ENCODE peak calls at places on chromosomes 4 and X, in five cellular contexts. One of them, this sample, is unnamed.

GRCh38 chr4:163638909-163639308 is 144.4 kb downstream of the TMA16 start:
- DNase-seq in SJSA1: no peak
- DNase-seq in heart left ventricle: no peak
- DNase-seq in cardiac muscle cell: no peak
- DNase-seq in pancreas: no peak
- DNase-seq in this sample: no peak

GRCh38 chrX:69055193-69055592 is 110.1 kb downstream of the PJA1 start:
- DNase-seq in SJSA1: no peak
- DNase-seq in heart left ventricle: no peak
- DNase-seq in cardiac muscle cell: no peak
- DNase-seq in pancreas: no peak
- DNase-seq in this sample: no peak

GRCh38 chr4:148822572-148823418 is 380.6 kb upstream of the NR3C2 start:
- DNase-seq in SJSA1: no peak
- DNase-seq in heart left ventricle: no peak
- DNase-seq in cardiac muscle cell: no peak
- DNase-seq in pancreas: no peak
- DNase-seq in this sample: no peak

GRCh38 chrX:5870238-5870637 is 358.4 kb downstream of the NLGN4X start:
- DNase-seq in SJSA1: no peak
- DNase-seq in heart left ventricle: no peak
- DNase-seq in cardiac muscle cell: no peak
- DNase-seq in pancreas: no peak
- DNase-seq in this sample: no peak

GRCh38 chr4:78644744-78645330 is 93.3 kb downstream of the ANXA3 start:
- DNase-seq in SJSA1: peak; percentile 52
- DNase-seq in heart left ventricle: peak; percentile 71
- DNase-seq in cardiac muscle cell: peak; percentile 68
- DNase-seq in pancreas: no peak
- DNase-seq in this sample: peak; percentile 38

GRCh38 chr4:179145746-179146530 is 1703.7 kb upstream of the AGA start:
- DNase-seq in SJSA1: no peak
- DNase-seq in heart left ventricle: no peak
- DNase-seq in cardiac muscle cell: no peak
- DNase-seq in pancreas: no peak
- DNase-seq in this sample: peak; percentile 83

GRCh38 chr4:92305148-92305877 is 1.5 kb downstream of the GRID2 start:
- DNase-seq in SJSA1: peak; percentile 4
- DNase-seq in heart left ventricle: peak; percentile 22
- DNase-seq in cardiac muscle cell: peak; percentile 87
- DNase-seq in pancreas: peak; percentile 41
- DNase-seq in this sample: no peak

GRCh38 chr4:70722199-70722791 is 531 bp downstream of the RUFY3 start:
- DNase-seq in SJSA1: peak; percentile 15
- DNase-seq in heart left ventricle: no peak
- DNase-seq in cardiac muscle cell: no peak
- DNase-seq in pancreas: no peak
- DNase-seq in this sample: no peak

GRCh38 chr4:24303926-24304325 is 280.4 kb downstream of the DHX15 start:
- DNase-seq in SJSA1: no peak
- DNase-seq in heart left ventricle: no peak
- DNase-seq in cardiac muscle cell: no peak
- DNase-seq in pancreas: no peak
- DNase-seq in this sample: no peak

GRCh38 chr4:3524920-3525319 is 7.3 kb downstream of the LRPAP1 start:
- DNase-seq in SJSA1: no peak
- DNase-seq in heart left ventricle: no peak
- DNase-seq in cardiac muscle cell: no peak
- DNase-seq in pancreas: no peak
- DNase-seq in this sample: no peak
- H3K4me1 ChIP-seq in SJSA1: no peaks in the 10 kb centered on the region
- H3K4me1 ChIP-seq in heart left ventricle: no peaks in the 10 kb centered on the region
- H3K4me1 ChIP-seq in cardiac muscle cell: peaks cover 17% of the 10 kb centered on the region
- H3K4me1 ChIP-seq in pancreas: no peaks in the 10 kb centered on the region
- H3K4me1 ChIP-seq in this sample: no peaks in the 10 kb centered on the region

DNA sequence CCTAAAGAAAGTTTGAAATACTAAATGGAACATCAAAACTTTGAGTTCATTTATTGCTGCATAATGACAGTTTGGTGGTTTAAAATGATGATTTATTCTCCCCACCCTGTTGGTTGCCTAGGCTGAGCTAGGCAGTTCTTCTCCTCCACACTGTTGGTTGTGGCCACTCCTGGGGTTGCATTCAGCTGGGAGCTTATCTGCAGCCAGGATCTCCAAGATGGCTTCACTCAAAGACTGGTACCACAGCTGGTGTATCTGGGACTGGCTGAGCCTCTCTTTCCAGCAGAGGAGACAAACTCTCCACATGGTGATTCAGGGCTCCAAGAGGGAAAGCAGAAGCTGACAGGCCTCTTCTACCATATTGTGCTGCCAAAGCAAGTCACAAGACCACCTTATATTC is 33.1 kb downstream of the MSL3 start:
- DNase-seq in SJSA1: no peak
- DNase-seq in heart left ventricle: no peak
- DNase-seq in cardiac muscle cell: no peak
- DNase-seq in pancreas: no peak
- DNase-seq in this sample: no peak
- H3K4me1 ChIP-seq in SJSA1: no peaks in the 10 kb centered on the region
- H3K4me1 ChIP-seq in heart left ventricle: no peaks in the 10 kb centered on the region
- H3K4me1 ChIP-seq in cardiac muscle cell: no peaks in the 10 kb centered on the region
- H3K4me1 ChIP-seq in pancreas: no peaks in the 10 kb centered on the region
- H3K4me1 ChIP-seq in this sample: no peaks in the 10 kb centered on the region

GRCh38 chr4:11632015-11632414 is 203.3 kb upstream of the HS3ST1 start:
- DNase-seq in SJSA1: no peak
- DNase-seq in heart left ventricle: no peak
- DNase-seq in cardiac muscle cell: no peak
- DNase-seq in pancreas: no peak
- DNase-seq in this sample: peak; percentile 88
- H3K4me1 ChIP-seq in SJSA1: no peaks in the 10 kb centered on the region
- H3K4me1 ChIP-seq in heart left ventricle: no peaks in the 10 kb centered on the region
- H3K4me1 ChIP-seq in cardiac muscle cell: no peaks in the 10 kb centered on the region
- H3K4me1 ChIP-seq in pancreas: no peaks in the 10 kb centered on the region
- H3K4me1 ChIP-seq in this sample: peaks cover 62% of the 10 kb centered on the region

DNA sequence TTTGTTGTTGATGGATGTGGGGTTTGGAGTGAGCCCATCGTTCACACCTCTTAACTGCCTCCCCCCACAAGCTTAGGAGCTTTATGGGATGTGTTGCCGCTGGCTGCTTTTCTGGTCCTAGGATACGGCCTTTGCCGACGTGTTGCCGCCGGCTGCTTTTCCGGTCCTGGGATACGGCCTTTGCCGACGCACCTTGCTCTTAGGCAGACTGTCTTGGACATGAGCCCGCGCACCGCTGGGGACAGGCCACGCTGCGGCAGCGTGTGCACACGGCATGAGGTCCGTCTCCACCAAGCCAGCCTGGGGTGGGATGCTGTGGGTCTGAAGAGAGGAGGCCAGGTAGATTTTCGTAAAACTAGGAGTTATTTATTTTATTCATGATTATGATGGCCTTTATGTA is 14.2 kb downstream of the RGS12 start:
- DNase-seq in SJSA1: no peak
- DNase-seq in heart left ventricle: no peak
- DNase-seq in cardiac muscle cell: no peak
- DNase-seq in pancreas: no peak
- DNase-seq in this sample: no peak
- H3K4me1 ChIP-seq in SJSA1: peaks cover 35% of the 10 kb centered on the region
- H3K4me1 ChIP-seq in heart left ventricle: peaks cover 15% of the 10 kb centered on the region
- H3K4me1 ChIP-seq in cardiac muscle cell: peaks cover 27% of the 10 kb centered on the region
- H3K4me1 ChIP-seq in pancreas: no peaks in the 10 kb centered on the region
- H3K4me1 ChIP-seq in this sample: peaks cover 6% of the 10 kb centered on the region

DNA sequence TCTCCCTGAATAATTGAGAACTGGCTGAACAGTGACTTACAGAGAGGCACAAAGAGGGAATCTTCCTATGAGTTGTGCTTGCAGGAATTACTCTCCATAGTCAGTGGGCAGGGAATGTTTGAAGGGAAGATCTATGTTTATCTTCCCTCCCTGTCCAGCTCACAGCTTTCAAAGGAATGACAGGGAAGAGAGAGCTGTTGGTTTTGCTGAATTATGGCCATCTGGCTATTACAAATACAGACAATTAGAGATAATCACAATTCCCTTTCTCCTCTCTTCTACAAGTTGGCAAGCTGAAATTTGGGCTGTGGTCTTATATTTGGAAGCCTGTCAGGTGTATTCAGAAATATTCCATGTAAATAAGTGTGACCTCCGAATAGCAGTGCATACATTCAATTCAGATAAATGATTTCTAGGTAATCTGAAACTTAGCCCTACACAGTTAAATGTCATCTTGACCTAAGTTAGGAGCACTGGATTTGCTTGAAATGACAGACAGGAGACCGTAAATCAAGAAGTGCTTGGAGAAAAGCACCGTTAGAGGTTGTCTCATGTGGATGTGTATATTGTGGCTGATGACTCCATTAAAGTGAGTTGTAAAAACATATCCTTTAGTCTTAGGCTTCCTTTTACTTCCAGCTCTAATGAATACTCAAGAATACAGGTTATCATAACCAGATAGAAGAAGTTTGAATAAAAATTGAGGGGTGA is 136.8 kb downstream of the C4orf33 start:
- DNase-seq in SJSA1: no peak
- DNase-seq in heart left ventricle: no peak
- DNase-seq in cardiac muscle cell: no peak
- DNase-seq in pancreas: no peak
- DNase-seq in this sample: no peak
- H3K4me1 ChIP-seq in SJSA1: no peaks in the 10 kb centered on the region
- H3K4me1 ChIP-seq in heart left ventricle: no peaks in the 10 kb centered on the region
- H3K4me1 ChIP-seq in cardiac muscle cell: no peaks in the 10 kb centered on the region
- H3K4me1 ChIP-seq in pancreas: no peaks in the 10 kb centered on the region
- H3K4me1 ChIP-seq in this sample: peaks cover 3% of the 10 kb centered on the region

DNA sequence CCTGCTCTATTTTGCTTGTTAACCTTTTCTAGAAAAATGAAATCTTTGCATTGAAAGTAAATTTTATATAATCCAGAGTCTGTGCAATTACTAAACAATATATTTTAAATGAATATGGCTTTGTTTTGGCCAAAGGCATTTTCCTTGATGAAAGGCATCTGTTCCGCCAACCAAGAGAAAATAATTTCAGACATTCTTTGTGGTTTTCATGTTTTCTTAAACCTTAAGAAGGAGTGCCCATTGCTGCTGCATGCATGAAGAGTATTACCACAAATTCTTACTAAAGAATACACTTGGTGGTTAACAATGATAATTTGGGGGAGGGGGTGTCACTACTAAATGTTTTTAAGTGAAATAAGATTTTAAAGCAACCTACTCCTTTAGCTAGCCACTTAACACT is 2.7 kb upstream of the PDGFC start:
- DNase-seq in SJSA1: peak; percentile 85
- DNase-seq in heart left ventricle: no peak
- DNase-seq in cardiac muscle cell: no peak
- DNase-seq in pancreas: no peak
- DNase-seq in this sample: no peak
- H3K4me1 ChIP-seq in SJSA1: peaks cover 69% of the 10 kb centered on the region
- H3K4me1 ChIP-seq in heart left ventricle: no peaks in the 10 kb centered on the region
- H3K4me1 ChIP-seq in cardiac muscle cell: no peaks in the 10 kb centered on the region
- H3K4me1 ChIP-seq in pancreas: no peaks in the 10 kb centered on the region
- H3K4me1 ChIP-seq in this sample: peaks cover 14% of the 10 kb centered on the region

This sample was measured in foreskin keratinocyte.